ENCODE peak calls at places on chromosomes 3 and 15, in eight cellular contexts. H is neural progenitor cell, W is fibroblast of lung, E is DND-41, M is GM23248, N is PC-3, D is H9, P is SK-N-SH. C is an unnamed sample. For H3K4me1, the result is how much of the 10 kb centered on the place peaks cover.

GRCh38 chr15:101017935-101018849 is 99.0 kb downstream of the LRRK1 start:
- DNase-seq in H (no peak), W (peak), E (no peak), M (peak), N (no peak), D (peak), P (no peak), C (no peak)

GRCh38 chr15:58678683-58679082 is 70.8 kb downstream of the ADAM10 start:
- DNase-seq in H (no peak), W (peak), E (no peak), M (no peak), N (no peak), D (no peak), P (no peak), C (no peak)

GRCh38 chr3:125647318-125648014 is 52.2 kb upstream of the OSBPL11 start:
- DNase-seq in H (no peak), W (no peak), E (no peak), M (no peak), N (peak), D (peak), P (no peak), C (no peak)

GRCh38 chr3:57682284-57682683 is 10.6 kb downstream of the DENND6A start:
- DNase-seq in H (no peak), W (peak), E (no peak), M (peak), N (peak), D (no peak), P (no peak), C (no peak)

GRCh38 chr15:34900748-34901147 is 68.8 kb downstream of the AQR start:
- DNase-seq in H (no peak), W (no peak), E (no peak), M (no peak), N (no peak), D (no peak), P (no peak), C (no peak)

GRCh38 chr3:19748782-19749447 is 185.1 kb downstream of the EFHB start:
- DNase-seq in H (no peak), W (no peak), E (no peak), M (no peak), N (no peak), D (peak), P (no peak), C (no peak)

GRCh38 chr15:68367992-68368391 is 64.0 kb downstream of the ITGA11 start:
- DNase-seq in H (no peak), W (no peak), E (no peak), M (no peak), N (no peak), D (no peak), P (no peak), C (peak)

GRCh38 chr3:135449046-135449445 is 516.5 kb upstream of the PPP2R3A start:
- DNase-seq in H (no peak), W (no peak), E (no peak), M (no peak), N (no peak), D (no peak), P (no peak), C (peak)

GRCh38 chr3:159936541-159936940 is 52.1 kb upstream of the IL12A start:
- DNase-seq in H (no peak), W (peak), E (no peak), M (peak), N (no peak), D (no peak), P (no peak), C (no peak)

GRCh38 chr3:126557415-126557745 is 1.4 kb downstream of the C3orf22 start:
- DNase-seq in H (no peak), W (no peak), E (peak), M (no peak), N (no peak), D (peak), P (peak), C (peak)

GRCh38 chr3:29240248-29240647 is 40.6 kb upstream of the RBMS3 start:
- DNase-seq in H (no peak), W (peak), E (no peak), M (peak), N (peak), D (no peak), P (no peak), C (no peak)

GRCh38 chr3:27368831-27369607 is at the start of gene NEK10:
- DNase-seq in H (peak), W (peak), E (peak), M (peak), N (peak), D (peak), P (peak), C (peak)

GRCh38 chr15:73382131-73382530 is 13.4 kb upstream of the HCN4 start:
- DNase-seq in H (no peak), W (no peak), E (no peak), M (no peak), N (no peak), D (no peak), P (no peak), C (peak)

GRCh38 chr15:63503739-63504246 is 600 bp upstream of the USP3 start:
- DNase-seq in H (no peak), W (peak), E (peak), M (peak), N (peak), D (peak), P (peak), C (peak)

GRCh38 chr15:63506537-63507035 is 2.2 kb downstream of the USP3 start:
- DNase-seq in H (no peak), W (peak), E (no peak), M (peak), N (peak), D (no peak), P (no peak), C (no peak)

GRCh38 chr15:63504247-63504978 is at the start of gene USP3:
- DNase-seq in H (peak), W (peak), E (peak), M (peak), N (peak), D (peak), P (peak), C (peak)

GRCh38 chr15:63505842-63506222 is 1.4 kb downstream of the USP3 start:
- DNase-seq in H (no peak), W (no peak), E (no peak), M (no peak), N (no peak), D (no peak), P (no peak), C (no peak)

DNA sequence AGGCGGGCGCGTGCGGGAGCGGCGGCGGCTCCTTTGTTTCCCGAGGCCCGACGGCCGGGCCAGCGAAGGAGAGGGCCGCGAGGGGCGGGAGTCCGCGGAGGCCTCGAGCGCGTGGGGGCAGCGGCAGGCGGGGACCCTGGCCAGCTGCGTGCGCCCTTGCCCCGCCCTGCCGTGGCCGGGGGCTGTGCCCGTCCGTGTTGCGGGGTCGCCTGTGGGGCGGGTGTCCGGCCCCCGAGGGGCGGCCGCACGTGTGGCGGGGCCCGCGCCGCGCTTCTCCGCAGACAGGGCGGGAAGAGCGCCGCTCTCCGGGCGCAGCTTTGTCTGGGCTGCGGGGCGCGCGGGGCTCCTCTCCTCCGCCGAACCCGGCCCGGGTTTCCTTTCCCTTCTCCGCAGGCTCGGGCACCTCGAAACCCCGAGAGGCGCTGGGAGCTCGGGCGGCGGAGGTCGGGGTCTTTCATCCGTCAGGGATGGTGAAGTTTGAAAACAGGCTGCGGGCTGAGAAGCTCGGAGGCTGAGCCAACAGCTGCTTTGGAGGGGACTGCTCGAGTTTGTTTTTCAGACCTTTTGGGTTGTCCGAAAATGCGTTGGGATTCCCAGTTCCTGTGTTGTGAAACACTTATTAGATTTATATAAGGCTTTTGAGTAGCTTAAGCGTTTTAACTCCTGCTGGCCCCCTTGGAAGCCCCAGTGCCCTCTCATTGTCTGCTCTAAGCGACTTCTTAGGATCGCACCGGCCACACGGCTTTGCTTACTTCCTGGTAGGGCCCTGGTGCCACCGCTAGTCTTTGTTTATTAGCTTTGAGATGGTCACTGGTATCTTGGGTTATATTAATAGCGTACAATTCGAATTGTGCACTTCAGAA is 817 bp downstream of the USP3 start:
- DNase-seq in H (peak), W (peak), E (peak), M (peak), N (peak), D (peak), P (peak), C (no peak)
- H3K4me1 ChIP-seq in H (under half), W (under half), E (under half), M (under half), N (half or more), D (under half), P (under half), C (half or more)

GRCh38 chr15:79431636-79432344 is at the start of gene MINAR1:
- DNase-seq in H (peak), W (peak), E (no peak), M (peak), N (peak), D (peak), P (peak), C (peak)

GRCh38 chr15:79433610-79434009 is 1.5 kb downstream of the MINAR1 start:
- DNase-seq in H (peak), W (no peak), E (no peak), M (no peak), N (no peak), D (peak), P (peak), C (no peak)

GRCh38 chr15:79434361-79434760 is 2.2 kb downstream of the MINAR1 start:
- DNase-seq in H (no peak), W (no peak), E (no peak), M (no peak), N (no peak), D (no peak), P (no peak), C (no peak)

GRCh38 chr15:79430901-79431635 is 1.1 kb upstream of the MINAR1 start:
- DNase-seq in H (peak), W (no peak), E (no peak), M (no peak), N (no peak), D (no peak), P (no peak), C (no peak)

GRCh38 chr15:79432345-79433311 is 492 bp downstream of the MINAR1 start:
- DNase-seq in H (peak), W (peak), E (no peak), M (peak), N (no peak), D (peak), P (peak), C (no peak)
- H2AFZ ChIP-seq in H (peak), W (peak), E (no peak), M (peak), N (peak), D (no peak), P (peak), C (peak)

GRCh38 chr3:50615190-50615589 is 1.8 kb upstream of the MAPKAPK3 start:
- DNase-seq in H (no peak), W (no peak), E (no peak), M (no peak), N (no peak), D (no peak), P (no peak), C (peak)
- H3K4me1 ChIP-seq in H (under half), W (under half), E (half or more), M (under half), N (under half), D (under half), P (under half), C (under half)

GRCh38 chr15:82018201-82018600 is 27.6 kb downstream of the MEX3B start:
- DNase-seq in H (no peak), W (no peak), E (no peak), M (no peak), N (no peak), D (no peak), P (no peak), C (no peak)

GRCh38 chr15:82021992-82022391 is 23.8 kb downstream of the MEX3B start:
- DNase-seq in H (no peak), W (peak), E (no peak), M (no peak), N (no peak), D (no peak), P (peak), C (no peak)

GRCh38 chr15:82020588-82020987 is 25.2 kb downstream of the MEX3B start:
- DNase-seq in H (peak), W (no peak), E (no peak), M (no peak), N (no peak), D (no peak), P (peak), C (no peak)

DNA sequence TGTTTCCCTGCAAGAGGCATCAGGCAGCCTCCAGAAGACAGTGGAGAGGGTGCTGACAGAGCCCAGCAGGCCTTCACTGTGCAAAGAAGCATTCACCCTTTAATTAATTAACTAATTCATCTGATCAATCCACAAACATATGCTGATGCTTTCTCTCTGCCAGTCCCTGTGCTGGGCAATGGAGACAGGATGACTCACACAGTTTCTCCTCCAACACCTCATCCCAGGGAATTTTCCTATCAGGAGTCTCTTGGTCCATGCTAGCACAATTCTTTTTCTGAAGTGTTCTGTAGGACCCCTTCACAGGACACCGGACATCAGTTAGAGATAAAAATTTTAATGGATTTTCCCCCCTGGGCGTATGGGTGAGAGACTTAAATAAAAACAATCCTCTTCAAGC is 24.8 kb downstream of the MEX3B start:
- DNase-seq in H (no peak), W (no peak), E (no peak), M (peak), N (no peak), D (no peak), P (no peak), C (peak)
- H2AFZ ChIP-seq in H (no peak), W (no peak), E (no peak), M (no peak), N (no peak), D (no peak), P (no peak), C (no peak)

DNA sequence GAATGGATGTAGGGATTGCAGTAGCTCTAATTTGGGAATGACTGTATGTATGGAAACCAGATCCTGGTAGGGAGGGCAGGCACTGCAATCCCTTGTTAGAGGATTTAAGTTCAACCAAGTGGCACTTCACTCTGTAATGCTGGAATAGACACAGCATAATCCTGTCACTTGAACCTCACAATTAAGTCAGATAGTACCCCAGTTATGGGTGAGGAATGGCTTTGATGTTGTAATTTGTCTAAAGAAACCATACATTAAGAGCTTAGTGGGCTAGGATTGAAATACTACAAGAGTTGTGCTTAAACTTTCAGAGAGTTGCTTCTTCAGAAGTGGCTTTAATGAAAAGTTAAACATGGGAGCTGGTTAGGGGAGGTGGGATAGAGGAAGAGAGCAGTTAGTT is 9.3 kb downstream of the RAB7A start:
- DNase-seq in H (no peak), W (no peak), E (no peak), M (no peak), N (no peak), D (no peak), P (no peak), C (no peak)
- H3K4me1 ChIP-seq in H (under half), W (under half), E (under half), M (under half), N (under half), D (under half), P (under half), C (under half)

GRCh38 chr3:153210116-153210515 is 48.1 kb downstream of the RAP2B start:
- DNase-seq in H (peak), W (peak), E (no peak), M (peak), N (no peak), D (no peak), P (no peak), C (peak)
- H2AFZ ChIP-seq in H (no peak), W (no peak), E (no peak), M (peak), N (peak), D (no peak), P (peak), C (peak)

GRCh38 chr15:74398183-74398582 is 30.7 kb upstream of the CYP11A1 start:
- DNase-seq in H (no peak), W (no peak), E (peak), M (no peak), N (peak), D (no peak), P (no peak), C (no peak)

GRCh38 chr15:74397239-74398068 is 30.0 kb upstream of the CYP11A1 start:
- DNase-seq in H (no peak), W (no peak), E (no peak), M (no peak), N (peak), D (no peak), P (no peak), C (no peak)

GRCh38 chr15:74400313-74400850 is 32.9 kb upstream of the CYP11A1 start:
- DNase-seq in H (no peak), W (no peak), E (peak), M (peak), N (no peak), D (no peak), P (no peak), C (no peak)

GRCh38 chr15:74399511-74400312 is 32.3 kb upstream of the CYP11A1 start:
- DNase-seq in H (no peak), W (peak), E (peak), M (peak), N (peak), D (no peak), P (no peak), C (peak)

GRCh38 chr15:74399100-74399499 is 31.7 kb upstream of the CYP11A1 start:
- DNase-seq in H (no peak), W (no peak), E (no peak), M (no peak), N (no peak), D (no peak), P (no peak), C (no peak)
- H3K4me1 ChIP-seq in H (under half), W (under half), E (half or more), M (half or more), N (half or more), D (under half), P (under half), C (half or more)

GRCh38 chr15:78950906-78951840 is 6.3 kb upstream of the CTSH start:
- DNase-seq in H (no peak), W (peak), E (no peak), M (peak), N (peak), D (no peak), P (no peak), C (peak)
- H2AFZ ChIP-seq in H (no peak), W (no peak), E (no peak), M (no peak), N (peak), D (no peak), P (no peak), C (peak)